ENCODE peak calls at places on chromosomes 16 and 17, in four cellular contexts. G is HepG2, B is GM12878, Q is A549. S is an unnamed sample.

GRCh38 chr17:78002166-78002565 is 43.7 kb downstream of the TNRC6C start:
- DNase-seq in G (no peak), B (no peak), Q (no peak), S (no peak)

GRCh38 chr17:29579866-29580771 is 9.3 kb downstream of the GIT1 start:
- DNase-seq in B (no peak), Q (peak; percentile 91), G (peak; percentile 64), S (peak; percentile 78)

GRCh38 chr17:6862822-6863221 is 31.3 kb upstream of the TEKT1 start:
- DNase-seq in G (no peak), B (no peak), Q (no peak), S (no peak)

GRCh38 chr17:78135858-78136500 is 5.4 kb downstream of the TMC8 start:
- DNase-seq in Q (no peak), B (no peak), G (peak; percentile 62), S (peak; percentile 78)

GRCh38 chr16:76386784-76387183 is 109.6 kb downstream of the CNTNAP4 start:
- DNase-seq in B (no peak), Q (peak; percentile 13), G (no peak), S (no peak)

GRCh38 chr16:16120382-16121184 is 102.7 kb downstream of the ABCC6 start:
- DNase-seq in G (no peak), Q (no peak), B (no peak), S (peak; percentile 72)

GRCh38 chr16:59634951-59635350 is 900.8 kb upstream of the GOT2 start:
- DNase-seq in B (no peak), G (no peak), Q (no peak), S (no peak)

GRCh38 chr17:67137860-67138259 is 93.5 kb downstream of the CACNG1 start:
- DNase-seq in B (no peak), G (no peak), Q (no peak), S (no peak)

GRCh38 chr16:35751191-35751941 is 2292.0 kb downstream of the TP53TG3F start:
- DNase-seq in B (no peak), Q (no peak), G (no peak), S (no peak)

GRCh38 chr17:79932907-79933306 is 93.7 kb upstream of the CBX4 start:
- DNase-seq in B (no peak), G (no peak), Q (no peak), S (no peak)

GRCh38 chr17:42180411-42180921 is 476 bp downstream of the KCNH4 start:
- DNase-seq in B (no peak), Q (no peak), G (no peak), S (no peak)

GRCh38 chr16:2458887-2459646 is 842 bp upstream of the TEDC2 start:
- DNase-seq in G (no peak), B (no peak), Q (no peak), S (no peak)

GRCh38 chr17:49125449-49125848 is 7.1 kb upstream of the B4GALNT2 start:
- DNase-seq in B (no peak), G (no peak), Q (no peak), S (no peak)

GRCh38 chr17:72120878-72121163 is at the start of gene SOX9:
- DNase-seq in Q (peak; percentile 96), G (peak; percentile 98), B (peak; percentile 73), S (no peak)

GRCh38 chr17:27808629-27809028 is 8.3 kb upstream of the NOS2 start:
- DNase-seq in Q (no peak), B (peak; percentile 24), G (no peak), S (no peak)

GRCh38 chr16:1614226-1615102 is 2.3 kb downstream of the CRAMP1 start:
- DNase-seq in Q (no peak), G (no peak), B (no peak), S (peak; percentile 65)

GRCh38 chr17:65103896-65104295 is 33.3 kb upstream of the RGS9 start:
- DNase-seq in B (no peak), Q (no peak), G (no peak), S (no peak)

GRCh38 chr16:53434436-53435065 is at the start of gene RBL2:
- DNase-seq in Q (peak; percentile 89), G (peak; percentile 25), B (no peak), S (peak; percentile 85)

GRCh38 chr16:74325331-74325730 is 28.7 kb downstream of the PSMD7 start:
- DNase-seq in B (no peak), Q (no peak), G (no peak), S (no peak)

GRCh38 chr16:74322301-74322710 is 25.7 kb downstream of the PSMD7 start:
- DNase-seq in G (no peak), Q (no peak), B (no peak), S (no peak)

GRCh38 chr16:74320707-74321106 is 24.1 kb downstream of the PSMD7 start:
- DNase-seq in Q (no peak), G (no peak), B (no peak), S (no peak)

GRCh38 chr16:74321356-74321755 is 24.7 kb downstream of the PSMD7 start:
- DNase-seq in B (no peak), Q (no peak), G (no peak), S (no peak)
- TF ChIP-seq CHD4 in B (no peak), Q (no peak), G (no peak), S (no peak)

GRCh38 chr17:17445925-17446665 is 30.7 kb upstream of the MED9 start:
- DNase-seq in G (peak; percentile 98), Q (peak; percentile 98), B (no peak), S (no peak)
- TF ChIP-seq CHD4 in G (peak; percentile 68), Q (no peak), B (no peak), S (no peak)

GRCh38 chr17:1473841-1474240 is 17.8 kb upstream of the CRK start:
- DNase-seq in B (peak; percentile 47), Q (no peak), G (no peak), S (no peak)
- TF ChIP-seq CHD4 in B (no peak), Q (no peak), G (no peak), S (no peak)

GRCh38 chr17:9232155-9232475 is 210.8 kb downstream of the NTN1 start:
- DNase-seq in Q (no peak), G (no peak), B (no peak), S (no peak)

GRCh38 chr17:9230346-9230745 is 209.0 kb downstream of the NTN1 start:
- DNase-seq in B (no peak), Q (no peak), G (no peak), S (no peak)

GRCh38 chr17:9231449-9232154 is 210.3 kb downstream of the NTN1 start:
- DNase-seq in G (no peak), B (no peak), Q (no peak), S (no peak)

GRCh38 chr17:9229826-9230201 is 208.5 kb downstream of the NTN1 start:
- DNase-seq in Q (no peak), G (no peak), B (no peak), S (no peak)

GRCh38 chr17:9230861-9231260 is 209.6 kb downstream of the NTN1 start:
- DNase-seq in G (no peak), B (no peak), Q (no peak), S (no peak)
- TF ChIP-seq CHD4 in G (no peak), B (no peak), Q (no peak), S (no peak)

GRCh38 chr16:54779549-54779948 is 151.1 kb upstream of the IRX5 start:
- DNase-seq in Q (no peak), B (no peak), G (no peak), S (no peak)
- TF ChIP-seq CHD4 in Q (no peak), B (no peak), G (no peak), S (no peak)

DNA sequence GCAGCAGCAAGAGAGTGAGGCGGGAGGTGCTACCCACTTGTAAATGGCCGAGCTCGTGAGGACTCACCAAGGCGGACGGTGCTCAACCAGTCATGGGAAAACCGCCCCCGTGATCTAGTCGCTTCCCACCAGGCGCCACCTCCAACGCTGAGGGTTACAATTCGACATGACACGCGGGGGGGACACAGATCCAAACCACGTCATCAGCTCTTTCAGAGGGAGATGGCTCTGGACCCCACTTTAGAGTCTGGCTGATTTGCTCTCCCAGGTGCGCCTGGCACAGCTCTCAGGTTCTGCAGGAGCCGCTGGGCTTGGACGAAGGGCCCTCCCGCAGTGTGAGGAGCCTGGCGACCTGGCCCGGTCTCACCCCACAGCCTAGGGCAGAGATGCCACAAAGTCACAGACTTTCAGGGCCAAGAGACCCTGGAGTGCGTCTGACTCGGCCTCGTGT is 21.1 kb upstream of the DOC2B start:
- DNase-seq in B (no peak), G (no peak), Q (no peak), S (no peak)
- TF ChIP-seq CHD4 in B (no peak), G (no peak), Q (no peak), S (no peak)